ENCODE peak calls at places on chromosome 22, in four cellular contexts. One of them, this sample, is unnamed.

GRCh38 chr22:24165673-24166072 is 15.6 kb upstream of the SUSD2 start:
- DNase-seq in endothelial cell of umbilical vein: no peak
- DNase-seq in AG04450: no peak
- DNase-seq in pancreas: no peak
- DNase-seq in this sample: no peak

GRCh38 chr22:39207141-39208012 is 37.4 kb downstream of the PDGFB start:
- DNase-seq in endothelial cell of umbilical vein: no peak
- DNase-seq in AG04450: no peak
- DNase-seq in pancreas: peak
- DNase-seq in this sample: no peak

GRCh38 chr22:20551805-20552449 is 44.5 kb downstream of the MED15 start:
- DNase-seq in endothelial cell of umbilical vein: peak
- DNase-seq in AG04450: no peak
- DNase-seq in pancreas: peak
- DNase-seq in this sample: peak

GRCh38 chr22:31650391-31650790 is 11.6 kb downstream of the PISD start:
- DNase-seq in endothelial cell of umbilical vein: no peak
- DNase-seq in AG04450: peak
- DNase-seq in pancreas: no peak
- DNase-seq in this sample: no peak

GRCh38 chr22:23781065-23781464 is 5.7 kb upstream of the SMARCB1 start:
- DNase-seq in endothelial cell of umbilical vein: no peak
- DNase-seq in AG04450: no peak
- DNase-seq in pancreas: no peak
- DNase-seq in this sample: no peak

GRCh38 chr22:40156001-40156516 is 21.7 kb upstream of the TNRC6B start:
- DNase-seq in endothelial cell of umbilical vein: peak
- DNase-seq in AG04450: no peak
- DNase-seq in pancreas: peak
- DNase-seq in this sample: no peak

GRCh38 chr22:31279821-31280496 is 12.3 kb downstream of the PIK3IP1 start:
- DNase-seq in endothelial cell of umbilical vein: no peak
- DNase-seq in AG04450: no peak
- DNase-seq in pancreas: no peak
- DNase-seq in this sample: no peak

GRCh38 chr22:30822216-30823014 is 127.7 kb downstream of the OSBP2 start:
- DNase-seq in endothelial cell of umbilical vein: no peak
- DNase-seq in AG04450: no peak
- DNase-seq in pancreas: no peak
- DNase-seq in this sample: no peak

GRCh38 chr22:33568934-33569496 is 351.3 kb downstream of the LARGE1 start:
- DNase-seq in endothelial cell of umbilical vein: no peak
- DNase-seq in AG04450: no peak
- DNase-seq in pancreas: no peak
- DNase-seq in this sample: no peak

GRCh38 chr22:26429458-26430238 is 588 bp downstream of the ASPHD2 start:
- DNase-seq in endothelial cell of umbilical vein: no peak
- DNase-seq in AG04450: no peak
- DNase-seq in pancreas: no peak
- DNase-seq in this sample: no peak

GRCh38 chr22:43345761-43346261 is 2.6 kb upstream of the SCUBE1 start:
- DNase-seq in endothelial cell of umbilical vein: no peak
- DNase-seq in AG04450: no peak
- DNase-seq in pancreas: no peak
- DNase-seq in this sample: no peak

GRCh38 chr22:40345801-40346177 is 511 bp upstream of the ADSL start:
- DNase-seq in endothelial cell of umbilical vein: no peak
- DNase-seq in AG04450: no peak
- DNase-seq in pancreas: peak
- DNase-seq in this sample: peak

GRCh38 chr22:33811686-33812085 is 108.6 kb downstream of the LARGE1 start:
- DNase-seq in endothelial cell of umbilical vein: no peak
- DNase-seq in AG04450: no peak
- DNase-seq in pancreas: peak
- DNase-seq in this sample: no peak

GRCh38 chr22:40247976-40248375 is 70.3 kb downstream of the TNRC6B start:
- DNase-seq in endothelial cell of umbilical vein: no peak
- DNase-seq in AG04450: no peak
- DNase-seq in pancreas: no peak
- DNase-seq in this sample: peak

GRCh38 chr22:17944205-17944725 is 80.1 kb downstream of the MICAL3 start:
- DNase-seq in endothelial cell of umbilical vein: no peak
- DNase-seq in AG04450: no peak
- DNase-seq in pancreas: no peak
- DNase-seq in this sample: no peak

GRCh38 chr22:19181786-19182471 is 3.4 kb upstream of the SLC25A1 start:
- DNase-seq in endothelial cell of umbilical vein: no peak
- DNase-seq in AG04450: no peak
- DNase-seq in pancreas: no peak
- DNase-seq in this sample: no peak

GRCh38 chr22:45538284-45538683 is 35.6 kb downstream of the FBLN1 start:
- DNase-seq in endothelial cell of umbilical vein: no peak
- DNase-seq in AG04450: no peak
- DNase-seq in pancreas: no peak
- DNase-seq in this sample: no peak

GRCh38 chr22:33829549-33830280 is 90.6 kb downstream of the LARGE1 start:
- DNase-seq in endothelial cell of umbilical vein: no peak
- DNase-seq in AG04450: no peak
- DNase-seq in pancreas: no peak
- DNase-seq in this sample: no peak

GRCh38 chr22:21989049-21989448 is 6.5 kb upstream of the TOP3B start:
- DNase-seq in endothelial cell of umbilical vein: no peak
- DNase-seq in AG04450: no peak
- DNase-seq in pancreas: no peak
- DNase-seq in this sample: no peak

GRCh38 chr22:27754247-27754887 is 47.2 kb downstream of the MN1 start:
- DNase-seq in endothelial cell of umbilical vein: no peak
- DNase-seq in AG04450: no peak
- DNase-seq in pancreas: no peak
- DNase-seq in this sample: no peak

GRCh38 chr22:23073506-23074229 is 3.3 kb downstream of the GNAZ start:
- DNase-seq in endothelial cell of umbilical vein: no peak
- DNase-seq in AG04450: no peak
- DNase-seq in pancreas: no peak
- DNase-seq in this sample: no peak

GRCh38 chr22:16717699-16718558 is 107.3 kb downstream of the XKR3 start:
- DNase-seq in endothelial cell of umbilical vein: no peak
- DNase-seq in AG04450: no peak
- DNase-seq in pancreas: no peak
- DNase-seq in this sample: no peak

GRCh38 chr22:19990188-19990587 is 26.4 kb downstream of the ARVCF start:
- DNase-seq in endothelial cell of umbilical vein: no peak
- DNase-seq in AG04450: no peak
- DNase-seq in pancreas: no peak
- DNase-seq in this sample: no peak

GRCh38 chr22:16824718-16825687 is at the start of gene XKR3:
- DNase-seq in endothelial cell of umbilical vein: no peak
- DNase-seq in AG04450: no peak
- DNase-seq in pancreas: no peak
- DNase-seq in this sample: no peak

GRCh38 chr22:26648761-26649363 is 8.5 kb upstream of the MIAT start:
- DNase-seq in endothelial cell of umbilical vein: no peak
- DNase-seq in AG04450: no peak
- DNase-seq in pancreas: no peak
- DNase-seq in this sample: no peak

GRCh38 chr22:20646906-20647305 is 127.0 kb upstream of the SERPIND1 start:
- DNase-seq in endothelial cell of umbilical vein: no peak
- DNase-seq in AG04450: no peak
- DNase-seq in pancreas: no peak
- DNase-seq in this sample: no peak

GRCh38 chr22:43118953-43119458 is 8.5 kb downstream of the BIK start:
- DNase-seq in endothelial cell of umbilical vein: no peak
- DNase-seq in AG04450: no peak
- DNase-seq in pancreas: no peak
- DNase-seq in this sample: no peak

GRCh38 chr22:49617866-49618688 is 209.6 kb downstream of the BRD1 start:
- DNase-seq in endothelial cell of umbilical vein: no peak
- DNase-seq in AG04450: no peak
- DNase-seq in pancreas: no peak
- DNase-seq in this sample: no peak

GRCh38 chr22:49619301-49619700 is 208.4 kb downstream of the BRD1 start:
- DNase-seq in endothelial cell of umbilical vein: no peak
- DNase-seq in AG04450: no peak
- DNase-seq in pancreas: no peak
- DNase-seq in this sample: no peak

GRCh38 chr22:49617264-49617663 is 210.4 kb downstream of the BRD1 start:
- DNase-seq in endothelial cell of umbilical vein: no peak
- DNase-seq in AG04450: no peak
- DNase-seq in pancreas: no peak
- DNase-seq in this sample: no peak

GRCh38 chr22:49620003-49620556 is 207.6 kb downstream of the BRD1 start:
- DNase-seq in endothelial cell of umbilical vein: no peak
- DNase-seq in AG04450: no peak
- DNase-seq in pancreas: no peak
- DNase-seq in this sample: no peak

GRCh38 chr22:49618689-49618953 is 209.1 kb downstream of the BRD1 start:
- DNase-seq in endothelial cell of umbilical vein: no peak
- DNase-seq in AG04450: no peak
- DNase-seq in pancreas: no peak
- DNase-seq in this sample: no peak
- H3K27ac ChIP-seq in endothelial cell of umbilical vein: no peak
- H3K27ac ChIP-seq in AG04450: no peak
- H3K27ac ChIP-seq in pancreas: no peak
- H3K27ac ChIP-seq in this sample: no peak

GRCh38 chr22:46612341-46612903 is 7.8 kb upstream of the GRAMD4 start:
- DNase-seq in endothelial cell of umbilical vein: no peak
- DNase-seq in AG04450: no peak
- DNase-seq in pancreas: no peak
- DNase-seq in this sample: no peak

GRCh38 chr22:46613606-46613997 is 6.6 kb upstream of the GRAMD4 start:
- DNase-seq in endothelial cell of umbilical vein: peak
- DNase-seq in AG04450: no peak
- DNase-seq in pancreas: no peak
- DNase-seq in this sample: no peak

GRCh38 chr22:46611189-46611588 is 9.0 kb upstream of the GRAMD4 start:
- DNase-seq in endothelial cell of umbilical vein: no peak
- DNase-seq in AG04450: no peak
- DNase-seq in pancreas: no peak
- DNase-seq in this sample: no peak

GRCh38 chr22:46612904-46613605 is 7.1 kb upstream of the GRAMD4 start:
- DNase-seq in endothelial cell of umbilical vein: peak
- DNase-seq in AG04450: no peak
- DNase-seq in pancreas: no peak
- DNase-seq in this sample: peak

DNA sequence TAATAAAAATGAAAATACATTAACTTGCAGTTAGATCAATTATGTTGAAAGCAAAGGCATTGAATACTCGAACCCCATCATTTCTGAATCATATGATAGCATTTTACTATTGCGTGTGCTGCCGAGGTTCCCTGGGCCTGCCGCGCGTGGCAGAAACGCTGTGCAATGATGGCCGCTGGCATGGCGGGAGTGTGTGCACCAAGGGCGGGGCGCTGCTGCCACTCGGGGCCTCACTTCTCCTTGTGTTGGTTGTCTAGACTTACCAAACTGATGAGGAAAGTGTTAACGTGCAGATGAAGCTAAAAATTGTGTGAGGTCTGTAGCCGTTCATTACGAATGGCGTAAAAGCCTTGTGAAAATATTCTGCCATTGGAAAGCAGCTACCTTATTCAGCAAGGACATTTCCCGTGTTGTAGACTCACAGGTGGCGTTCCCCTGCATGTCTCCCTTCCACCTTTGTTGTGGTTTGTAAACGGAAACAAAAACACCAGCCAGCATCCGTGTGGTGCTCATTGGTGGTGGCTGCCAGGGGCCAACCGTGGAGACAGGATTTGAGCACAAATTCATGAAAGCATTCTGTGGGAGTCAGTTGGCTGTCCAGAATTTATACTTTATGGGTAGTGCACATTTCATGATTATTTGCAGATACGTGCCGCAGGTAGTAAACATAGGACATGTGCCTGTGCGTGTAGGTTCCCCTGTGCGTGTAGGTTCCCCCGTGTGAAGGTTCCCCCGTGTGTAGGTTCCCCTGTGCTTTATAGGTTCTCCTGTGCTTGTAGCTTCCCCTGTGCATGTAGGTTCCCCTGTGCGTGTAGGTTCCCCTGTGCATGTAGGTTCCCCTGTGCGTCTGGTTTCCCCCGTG is 5.9 kb upstream of the GRAMD4 start:
- DNase-seq in endothelial cell of umbilical vein: no peak
- DNase-seq in AG04450: no peak
- DNase-seq in pancreas: no peak
- DNase-seq in this sample: peak
- TF ChIP-seq CTCF in endothelial cell of umbilical vein: no peak
- TF ChIP-seq CTCF in AG04450: no peak
- TF ChIP-seq CTCF in pancreas: no peak
- TF ChIP-seq CTCF in this sample: no peak

GRCh38 chr22:41448189-41448808 is 1.7 kb upstream of the TOB2 start:
- DNase-seq in endothelial cell of umbilical vein: peak
- DNase-seq in AG04450: peak
- DNase-seq in pancreas: peak
- DNase-seq in this sample: peak
- H3K27ac ChIP-seq in endothelial cell of umbilical vein: peak
- H3K27ac ChIP-seq in AG04450: peak
- H3K27ac ChIP-seq in pancreas: peak
- H3K27ac ChIP-seq in this sample: peak

GRCh38 chr22:48650323-48651035 is 1177.2 kb downstream of the BRD1 start:
- DNase-seq in endothelial cell of umbilical vein: no peak
- DNase-seq in AG04450: no peak
- DNase-seq in pancreas: no peak
- DNase-seq in this sample: no peak
- TF ChIP-seq CTCF in endothelial cell of umbilical vein: no peak
- TF ChIP-seq CTCF in AG04450: no peak
- TF ChIP-seq CTCF in pancreas: no peak
- TF ChIP-seq CTCF in this sample: no peak

GRCh38 chr22:29268511-29269229 is 602 bp downstream of the EWSR1 start:
- DNase-seq in endothelial cell of umbilical vein: peak
- DNase-seq in AG04450: peak
- DNase-seq in pancreas: peak
- DNase-seq in this sample: peak

GRCh38 chr22:29269731-29270474 is 1.8 kb downstream of the EWSR1 start:
- DNase-seq in endothelial cell of umbilical vein: peak
- DNase-seq in AG04450: no peak
- DNase-seq in pancreas: no peak
- DNase-seq in this sample: no peak

GRCh38 chr22:29272624-29273023 is 4.6 kb downstream of the EWSR1 start:
- DNase-seq in endothelial cell of umbilical vein: no peak
- DNase-seq in AG04450: no peak
- DNase-seq in pancreas: no peak
- DNase-seq in this sample: no peak

GRCh38 chr22:29269230-29269604 is 1.1 kb downstream of the EWSR1 start:
- DNase-seq in endothelial cell of umbilical vein: no peak
- DNase-seq in AG04450: no peak
- DNase-seq in pancreas: no peak
- DNase-seq in this sample: no peak

GRCh38 chr22:29270475-29271271 is 2.6 kb downstream of the EWSR1 start:
- DNase-seq in endothelial cell of umbilical vein: peak
- DNase-seq in AG04450: no peak
- DNase-seq in pancreas: no peak
- DNase-seq in this sample: no peak
- H3K27ac ChIP-seq in endothelial cell of umbilical vein: no peak
- H3K27ac ChIP-seq in AG04450: no peak
- H3K27ac ChIP-seq in pancreas: peak
- H3K27ac ChIP-seq in this sample: no peak

GRCh38 chr22:37183432-37184379 is 4.3 kb downstream of the C1QTNF6 start:
- DNase-seq in endothelial cell of umbilical vein: no peak
- DNase-seq in AG04450: no peak
- DNase-seq in pancreas: no peak
- DNase-seq in this sample: no peak
- TF ChIP-seq CTCF in endothelial cell of umbilical vein: no peak
- TF ChIP-seq CTCF in AG04450: no peak
- TF ChIP-seq CTCF in pancreas: no peak
- TF ChIP-seq CTCF in this sample: no peak